ENCODE peak calls at places on chromosomes 6 and 20, in seven cellular contexts. One of them, this sample, is unnamed.

GRCh38 chr20:16128538-16129106 is 444.6 kb downstream of the KIF16B start:
- DNase-seq in GM12878: no peak
- DNase-seq in K562: no peak
- DNase-seq in GM12892: no peak
- DNase-seq in SK-N-SH: no peak
- DNase-seq in H1: no peak
- DNase-seq in HepG2: no peak
- DNase-seq in this sample: no peak

GRCh38 chr6:162873537-162873936 is 145.8 kb downstream of the PACRG start:
- DNase-seq in HepG2: no peak
- DNase-seq in H1: no peak
- DNase-seq in GM12892: no peak
- DNase-seq in GM12878: no peak
- DNase-seq in K562: no peak
- DNase-seq in SK-N-SH: no peak
- DNase-seq in this sample: no peak

GRCh38 chr20:44833437-44833836 is 23.1 kb upstream of the RIMS4 start:
- DNase-seq in GM12878: no peak
- DNase-seq in H1: no peak
- DNase-seq in SK-N-SH: no peak
- DNase-seq in K562: no peak
- DNase-seq in GM12892: no peak
- DNase-seq in HepG2: no peak
- DNase-seq in this sample: no peak

GRCh38 chr6:150685860-150686259 is 86.2 kb downstream of the PLEKHG1 start:
- DNase-seq in SK-N-SH: peak
- DNase-seq in GM12892: peak
- DNase-seq in H1: peak
- DNase-seq in K562: peak
- DNase-seq in GM12878: peak
- DNase-seq in HepG2: peak
- DNase-seq in this sample: peak

GRCh38 chr20:44187054-44187762 is at the start of gene JPH2:
- DNase-seq in GM12878: no peak
- DNase-seq in SK-N-SH: peak
- DNase-seq in HepG2: no peak
- DNase-seq in GM12892: no peak
- DNase-seq in K562: no peak
- DNase-seq in H1: peak
- DNase-seq in this sample: no peak

GRCh38 chr6:83192456-83192855 is 609 bp downstream of the PGM3 start:
- DNase-seq in H1: no peak
- DNase-seq in K562: no peak
- DNase-seq in GM12878: no peak
- DNase-seq in GM12892: no peak
- DNase-seq in SK-N-SH: no peak
- DNase-seq in HepG2: no peak
- DNase-seq in this sample: no peak

GRCh38 chr20:54872440-54872839 is 397.0 kb downstream of the DOK5 start:
- DNase-seq in H1: no peak
- DNase-seq in GM12878: no peak
- DNase-seq in HepG2: no peak
- DNase-seq in SK-N-SH: no peak
- DNase-seq in GM12892: no peak
- DNase-seq in K562: no peak
- DNase-seq in this sample: no peak

GRCh38 chr20:15603501-15603900 is 969.7 kb downstream of the KIF16B start:
- DNase-seq in K562: no peak
- DNase-seq in HepG2: no peak
- DNase-seq in H1: no peak
- DNase-seq in GM12878: no peak
- DNase-seq in GM12892: no peak
- DNase-seq in SK-N-SH: no peak
- DNase-seq in this sample: no peak

GRCh38 chr6:143183735-143184134 is 123.0 kb downstream of the AIG1 start:
- DNase-seq in GM12878: no peak
- DNase-seq in SK-N-SH: peak
- DNase-seq in K562: no peak
- DNase-seq in HepG2: no peak
- DNase-seq in H1: no peak
- DNase-seq in GM12892: no peak
- DNase-seq in this sample: no peak

GRCh38 chr20:7257719-7258466 is 490.4 kb downstream of the BMP2 start:
- DNase-seq in HepG2: no peak
- DNase-seq in GM12892: no peak
- DNase-seq in SK-N-SH: no peak
- DNase-seq in H1: no peak
- DNase-seq in K562: no peak
- DNase-seq in GM12878: no peak
- DNase-seq in this sample: no peak

GRCh38 chr20:9260027-9260426 is 191.1 kb downstream of the PLCB4 start:
- DNase-seq in K562: no peak
- DNase-seq in H1: no peak
- DNase-seq in GM12878: no peak
- DNase-seq in SK-N-SH: no peak
- DNase-seq in GM12892: no peak
- DNase-seq in HepG2: no peak
- DNase-seq in this sample: no peak

GRCh38 chr6:169851641-169852503 is 100.5 kb downstream of the ERMARD start:
- DNase-seq in SK-N-SH: no peak
- DNase-seq in K562: no peak
- DNase-seq in HepG2: no peak
- DNase-seq in GM12892: no peak
- DNase-seq in GM12878: no peak
- DNase-seq in H1: peak
- DNase-seq in this sample: no peak
- TF ChIP-seq TAF1 in SK-N-SH: no peak
- TF ChIP-seq TAF1 in K562: no peak
- TF ChIP-seq TAF1 in HepG2: no peak
- TF ChIP-seq TAF1 in GM12892: no peak
- TF ChIP-seq TAF1 in GM12878: no peak
- TF ChIP-seq TAF1 in H1: no peak
- TF ChIP-seq TAF1 in this sample: no peak

DNA sequence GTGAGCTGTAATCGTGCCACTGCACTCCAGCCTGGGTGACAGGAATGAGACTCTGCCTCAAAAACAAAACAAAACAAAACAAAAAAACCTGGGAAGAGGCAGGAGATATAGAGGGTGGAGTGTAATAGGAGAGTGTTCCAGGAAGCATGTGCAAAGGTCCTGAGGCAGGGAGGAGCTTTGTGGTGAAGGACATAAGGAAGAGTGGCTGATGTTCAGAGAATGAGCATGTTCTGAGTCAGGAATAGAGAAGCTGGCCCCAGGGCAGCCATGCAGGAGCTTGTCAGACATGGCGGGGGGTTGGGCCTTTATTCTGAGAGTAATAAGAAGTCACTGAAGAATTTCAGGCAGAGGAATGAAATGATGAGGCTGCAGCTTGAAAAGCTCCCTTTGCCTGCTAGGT is 337.0 kb downstream of the CDH26 start:
- DNase-seq in HepG2: no peak
- DNase-seq in GM12878: no peak
- DNase-seq in GM12892: no peak
- DNase-seq in K562: no peak
- DNase-seq in SK-N-SH: no peak
- DNase-seq in H1: no peak
- DNase-seq in this sample: no peak
- TF ChIP-seq TAF1 in HepG2: no peak
- TF ChIP-seq TAF1 in GM12878: no peak
- TF ChIP-seq TAF1 in GM12892: no peak
- TF ChIP-seq TAF1 in K562: no peak
- TF ChIP-seq TAF1 in SK-N-SH: no peak
- TF ChIP-seq TAF1 in H1: no peak
- TF ChIP-seq TAF1 in this sample: no peak

DNA sequence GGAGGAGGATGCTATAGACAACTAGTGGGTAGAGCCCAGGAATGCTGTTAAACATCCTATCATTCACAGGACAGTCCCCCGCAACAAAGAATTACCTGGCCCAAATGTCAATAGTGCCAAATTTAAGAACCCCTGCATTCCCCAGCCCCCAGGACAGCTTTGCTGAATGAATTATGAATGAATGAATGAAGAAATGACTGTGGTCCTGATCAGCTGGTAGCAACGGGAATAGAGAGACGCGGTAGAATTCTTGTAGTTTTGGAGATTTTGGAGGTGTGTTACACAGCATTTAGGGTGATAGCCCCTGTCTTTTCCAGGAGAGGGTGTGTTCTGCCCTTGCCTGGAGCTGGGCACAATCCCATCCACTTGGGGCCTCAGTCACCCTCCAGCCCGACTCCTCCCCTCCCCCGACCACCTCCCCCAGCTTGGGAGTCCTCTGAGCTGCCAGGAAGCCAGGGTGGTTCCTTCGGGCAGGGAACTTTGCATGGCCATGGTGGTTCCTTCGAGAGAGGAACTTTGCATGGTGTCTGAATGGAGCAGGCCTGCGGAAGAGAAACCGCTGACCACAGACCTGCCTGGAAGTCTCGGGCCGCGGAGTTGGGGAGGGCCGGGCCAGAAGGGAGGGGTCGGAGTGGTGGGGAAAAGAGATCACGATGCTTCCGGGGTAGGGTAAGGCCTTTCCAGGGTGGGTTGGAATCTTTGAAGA is 1.0 kb upstream of the HCK start:
- DNase-seq in GM12878: no peak
- DNase-seq in K562: no peak
- DNase-seq in H1: peak
- DNase-seq in HepG2: no peak
- DNase-seq in GM12892: no peak
- DNase-seq in SK-N-SH: no peak
- DNase-seq in this sample: no peak
- TF ChIP-seq TAF1 in GM12878: no peak
- TF ChIP-seq TAF1 in K562: no peak
- TF ChIP-seq TAF1 in H1: no peak
- TF ChIP-seq TAF1 in HepG2: no peak
- TF ChIP-seq TAF1 in GM12892: no peak
- TF ChIP-seq TAF1 in SK-N-SH: no peak
- TF ChIP-seq TAF1 in this sample: no peak

GRCh38 chr6:2651536-2651935 is 99.2 kb downstream of the MYLK4 start:
- DNase-seq in GM12892: no peak
- DNase-seq in HepG2: no peak
- DNase-seq in SK-N-SH: no peak
- DNase-seq in GM12878: no peak
- DNase-seq in H1: no peak
- DNase-seq in K562: no peak
- DNase-seq in this sample: no peak
- TF ChIP-seq TAF1 in GM12892: no peak
- TF ChIP-seq TAF1 in HepG2: no peak
- TF ChIP-seq TAF1 in SK-N-SH: no peak
- TF ChIP-seq TAF1 in GM12878: no peak
- TF ChIP-seq TAF1 in H1: no peak
- TF ChIP-seq TAF1 in K562: no peak
- TF ChIP-seq TAF1 in this sample: no peak

GRCh38 chr20:51712501-51713212 is 55.5 kb downstream of the ATP9A start:
- DNase-seq in H1: peak
- DNase-seq in GM12892: no peak
- DNase-seq in SK-N-SH: peak
- DNase-seq in HepG2: peak
- DNase-seq in K562: peak
- DNase-seq in GM12878: no peak
- DNase-seq in this sample: no peak
- TF ChIP-seq TAF1 in H1: no peak
- TF ChIP-seq TAF1 in GM12892: no peak
- TF ChIP-seq TAF1 in SK-N-SH: no peak
- TF ChIP-seq TAF1 in HepG2: peak
- TF ChIP-seq TAF1 in K562: no peak
- TF ChIP-seq TAF1 in GM12878: no peak
- TF ChIP-seq TAF1 in this sample: no peak

GRCh38 chr20:5650191-5650691 is 100.0 kb upstream of the SHLD1 start:
- DNase-seq in HepG2: no peak
- DNase-seq in GM12892: no peak
- DNase-seq in H1: no peak
- DNase-seq in SK-N-SH: no peak
- DNase-seq in K562: no peak
- DNase-seq in GM12878: no peak
- DNase-seq in this sample: no peak

GRCh38 chr20:5654557-5654956 is 95.6 kb upstream of the SHLD1 start:
- DNase-seq in SK-N-SH: no peak
- DNase-seq in GM12892: no peak
- DNase-seq in H1: no peak
- DNase-seq in HepG2: peak
- DNase-seq in K562: no peak
- DNase-seq in GM12878: no peak
- DNase-seq in this sample: no peak

GRCh38 chr20:5656136-5656535 is 94.1 kb upstream of the SHLD1 start:
- DNase-seq in K562: no peak
- DNase-seq in GM12878: no peak
- DNase-seq in HepG2: no peak
- DNase-seq in GM12892: no peak
- DNase-seq in SK-N-SH: no peak
- DNase-seq in H1: no peak
- DNase-seq in this sample: no peak

GRCh38 chr20:5657190-5657872 is 92.9 kb upstream of the SHLD1 start:
- DNase-seq in GM12878: no peak
- DNase-seq in HepG2: peak
- DNase-seq in SK-N-SH: peak
- DNase-seq in H1: no peak
- DNase-seq in K562: no peak
- DNase-seq in GM12892: no peak
- DNase-seq in this sample: no peak

DNA sequence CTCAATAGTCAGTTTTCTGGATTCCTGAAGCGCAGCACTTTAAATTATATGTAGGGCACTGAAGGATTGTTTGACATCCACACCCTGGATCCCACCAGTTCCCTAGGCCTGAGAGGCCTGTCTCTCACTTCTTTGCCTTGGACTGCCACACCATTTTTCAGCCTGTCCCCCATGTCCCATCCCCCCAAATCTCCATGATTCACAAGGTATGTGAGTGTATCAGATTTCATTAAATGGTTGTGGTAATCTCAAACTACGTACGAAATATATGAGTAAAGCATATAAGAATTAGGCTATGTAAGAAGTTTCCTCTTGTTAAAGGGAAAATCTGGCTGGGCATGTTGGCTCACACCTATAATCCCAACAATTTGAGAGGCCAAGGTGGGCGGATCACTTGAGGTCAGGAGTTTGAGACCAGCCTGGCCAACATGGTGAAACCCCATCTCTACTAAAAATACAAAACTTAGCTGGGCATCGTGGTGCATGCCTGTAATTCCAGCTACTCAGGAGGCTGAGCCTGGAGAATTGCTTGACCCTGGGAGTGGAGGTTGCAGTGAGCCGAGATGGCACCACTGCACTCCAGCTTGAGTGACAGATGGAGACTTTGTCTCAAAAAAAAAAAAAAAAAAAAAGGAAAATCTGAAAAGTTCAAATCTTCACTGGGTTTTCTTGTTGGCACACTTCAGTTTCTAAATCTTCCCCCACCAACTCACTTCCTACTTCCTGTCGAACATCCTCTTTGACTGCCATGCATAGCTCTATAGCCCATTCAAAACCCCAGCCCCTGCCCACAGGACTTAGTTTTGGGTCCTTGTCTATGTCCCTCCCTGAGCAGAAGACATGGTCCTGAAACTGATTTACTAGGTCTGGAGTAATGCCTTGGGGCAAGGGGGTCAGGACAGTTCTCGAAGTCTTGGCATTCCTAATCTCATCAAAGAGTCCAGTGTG is 97.3 kb upstream of the SHLD1 start:
- DNase-seq in HepG2: no peak
- DNase-seq in H1: no peak
- DNase-seq in GM12878: no peak
- DNase-seq in SK-N-SH: no peak
- DNase-seq in K562: no peak
- DNase-seq in GM12892: no peak
- DNase-seq in this sample: no peak
- TF ChIP-seq TAF1 in HepG2: no peak
- TF ChIP-seq TAF1 in H1: no peak
- TF ChIP-seq TAF1 in GM12878: no peak
- TF ChIP-seq TAF1 in SK-N-SH: no peak
- TF ChIP-seq TAF1 in K562: no peak
- TF ChIP-seq TAF1 in GM12892: no peak
- TF ChIP-seq TAF1 in this sample: no peak

GRCh38 chr6:73121421-73121993 is 103.8 kb downstream of the KHDC1L start:
- DNase-seq in GM12892: no peak
- DNase-seq in SK-N-SH: no peak
- DNase-seq in HepG2: no peak
- DNase-seq in K562: no peak
- DNase-seq in H1: no peak
- DNase-seq in GM12878: no peak
- DNase-seq in this sample: no peak
- TF ChIP-seq TAF1 in GM12892: no peak
- TF ChIP-seq TAF1 in SK-N-SH: no peak
- TF ChIP-seq TAF1 in HepG2: no peak
- TF ChIP-seq TAF1 in K562: no peak
- TF ChIP-seq TAF1 in H1: no peak
- TF ChIP-seq TAF1 in GM12878: no peak
- TF ChIP-seq TAF1 in this sample: no peak